ENCODE peak calls at places on chromosomes 4 and X, in four cellular contexts. One of them, this sample, is unnamed. For H3K9me3 and H3K4me1, the result is how much of the 10 kb centered on the place peaks cover.

GRCh38 chrX:45622042-45622423 is 421.4 kb upstream of the DIPK2B start:
- DNase-seq in gastrocnemius medialis: no peak
- DNase-seq in endodermal cell: no peak
- DNase-seq in PC-3: no peak
- DNase-seq in this sample: no peak

GRCh38 chrX:104565791-104566687 is at the start of gene IL1RAPL2:
- DNase-seq in gastrocnemius medialis: no peak
- DNase-seq in endodermal cell: peak
- DNase-seq in PC-3: peak
- DNase-seq in this sample: no peak

GRCh38 chr4:147110473-147110872 is 164.8 kb upstream of the TTC29 start:
- DNase-seq in gastrocnemius medialis: no peak
- DNase-seq in endodermal cell: no peak
- DNase-seq in PC-3: no peak
- DNase-seq in this sample: no peak

GRCh38 chr4:7654550-7655266 is 220.0 kb upstream of the PSAPL1 start:
- DNase-seq in gastrocnemius medialis: no peak
- DNase-seq in endodermal cell: peak
- DNase-seq in PC-3: no peak
- DNase-seq in this sample: no peak

GRCh38 chr4:109699553-109700225 is 3.6 kb downstream of the CASP6 start:
- DNase-seq in gastrocnemius medialis: no peak
- DNase-seq in endodermal cell: no peak
- DNase-seq in PC-3: no peak
- DNase-seq in this sample: no peak

GRCh38 chr4:1693131-1693896 is 9.2 kb upstream of the FAM53A start:
- DNase-seq in gastrocnemius medialis: peak
- DNase-seq in endodermal cell: peak
- DNase-seq in PC-3: peak
- DNase-seq in this sample: no peak

GRCh38 chrX:129931411-129932136 is 25.6 kb downstream of the UTP14A start:
- DNase-seq in gastrocnemius medialis: peak
- DNase-seq in endodermal cell: peak
- DNase-seq in PC-3: peak
- DNase-seq in this sample: peak

GRCh38 chr4:32858971-32859370 is 2138.8 kb downstream of the PCDH7 start:
- DNase-seq in gastrocnemius medialis: no peak
- DNase-seq in endodermal cell: no peak
- DNase-seq in PC-3: peak
- DNase-seq in this sample: no peak

GRCh38 chr4:41602113-41602512 is 64.2 kb downstream of the LIMCH1 start:
- DNase-seq in gastrocnemius medialis: no peak
- DNase-seq in endodermal cell: no peak
- DNase-seq in PC-3: no peak
- DNase-seq in this sample: no peak

GRCh38 chrX:36986231-36986630 is 21.9 kb upstream of the FAM47C start:
- DNase-seq in gastrocnemius medialis: no peak
- DNase-seq in endodermal cell: peak
- DNase-seq in PC-3: no peak
- DNase-seq in this sample: no peak

GRCh38 chr4:166422475-166422874 is 549.4 kb downstream of the TLL1 start:
- DNase-seq in gastrocnemius medialis: no peak
- DNase-seq in endodermal cell: no peak
- DNase-seq in PC-3: peak
- DNase-seq in this sample: no peak

DNA sequence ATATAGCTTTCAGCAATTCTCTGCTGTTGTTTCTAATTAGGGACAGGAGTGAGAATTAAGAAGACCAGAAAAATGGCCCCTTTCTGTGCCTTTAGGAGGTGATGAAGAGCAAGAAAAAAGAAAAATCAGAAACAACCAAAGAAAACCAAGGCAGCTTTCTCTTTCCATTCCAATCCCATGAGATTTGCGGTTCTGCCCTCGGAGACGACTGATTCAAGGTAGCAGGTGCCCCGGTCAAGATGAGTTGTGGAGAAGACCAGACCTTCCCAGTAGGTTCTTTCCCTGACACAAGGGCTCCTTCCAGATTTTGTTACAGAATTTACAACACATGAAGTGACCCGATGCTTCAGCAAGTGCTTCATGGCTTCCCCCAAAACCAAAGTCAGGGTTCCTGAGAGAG is 21.9 kb downstream of the TLR10 start:
- DNase-seq in gastrocnemius medialis: no peak
- DNase-seq in endodermal cell: no peak
- DNase-seq in PC-3: no peak
- DNase-seq in this sample: no peak
- H3K4me3 ChIP-seq in gastrocnemius medialis: no peak
- H3K4me3 ChIP-seq in endodermal cell: no peak
- H3K4me3 ChIP-seq in PC-3: no peak
- H3K4me3 ChIP-seq in this sample: no peak

DNA sequence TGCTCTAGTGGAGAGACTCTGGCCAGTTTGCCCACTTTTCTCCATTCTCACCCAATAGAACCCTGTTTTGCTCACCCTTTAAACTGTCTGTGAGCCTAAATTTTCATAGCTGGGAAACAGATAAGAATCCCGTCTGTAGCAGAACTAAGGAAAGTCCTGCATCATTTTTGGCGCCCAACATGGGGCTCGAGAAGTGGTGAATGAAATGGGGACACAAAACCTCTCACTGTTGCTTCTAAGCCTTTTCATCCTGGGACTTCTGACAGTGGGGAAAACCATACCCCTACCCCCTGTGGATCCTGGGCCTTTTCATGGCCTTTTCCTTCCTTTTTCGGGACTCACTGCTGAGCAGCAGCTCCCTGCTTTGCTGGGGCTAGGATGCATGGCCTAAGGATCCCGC is 189.9 kb downstream of the INPP4B start:
- DNase-seq in gastrocnemius medialis: no peak
- DNase-seq in endodermal cell: peak
- DNase-seq in PC-3: no peak
- DNase-seq in this sample: no peak
- H3K9me3 ChIP-seq in gastrocnemius medialis: under half
- H3K9me3 ChIP-seq in endodermal cell: under half
- H3K9me3 ChIP-seq in PC-3: under half
- H3K9me3 ChIP-seq in this sample: under half

DNA sequence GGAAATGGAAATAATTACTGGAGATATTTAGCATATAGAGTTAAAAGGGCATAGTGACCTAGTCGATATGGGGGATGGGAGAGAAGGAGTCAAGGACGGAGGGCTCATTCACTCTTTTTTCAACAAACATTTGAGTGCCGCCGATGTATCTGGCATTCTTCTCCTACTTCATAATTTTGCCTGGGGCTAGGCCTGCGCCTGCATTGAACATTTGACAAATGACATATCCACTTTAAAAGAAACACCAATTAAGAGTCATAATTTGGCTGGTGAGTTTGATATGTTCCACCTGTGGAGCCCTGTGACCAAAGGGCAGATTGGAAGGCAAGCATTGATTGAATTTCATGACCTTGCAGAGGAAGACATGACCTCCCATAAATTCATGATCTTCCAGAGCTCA is 2.6 kb upstream of the GPC3 start:
- DNase-seq in gastrocnemius medialis: no peak
- DNase-seq in endodermal cell: no peak
- DNase-seq in PC-3: no peak
- DNase-seq in this sample: no peak
- H3K4me1 ChIP-seq in gastrocnemius medialis: under half
- H3K4me1 ChIP-seq in endodermal cell: under half
- H3K4me1 ChIP-seq in PC-3: under half
- H3K4me1 ChIP-seq in this sample: under half

DNA sequence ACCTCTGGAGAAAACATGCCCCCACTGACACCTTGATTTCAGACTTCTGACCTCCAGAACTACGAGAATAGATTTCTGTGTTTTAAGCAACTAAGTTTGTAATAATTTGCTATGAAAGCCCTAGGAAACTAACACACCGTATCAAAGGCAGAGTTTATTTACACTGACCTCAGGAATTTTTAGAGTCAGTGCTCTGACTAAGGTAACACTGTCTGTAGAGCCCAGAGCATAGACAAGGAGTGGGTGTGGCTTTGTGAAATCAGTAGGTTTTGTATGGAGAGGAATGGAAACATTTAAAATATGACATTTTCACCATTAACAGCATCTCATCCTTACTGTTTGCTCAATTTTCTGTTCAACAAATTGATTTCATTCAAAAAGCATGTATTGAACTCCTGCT is 764.4 kb upstream of the PCDH10 start:
- DNase-seq in gastrocnemius medialis: no peak
- DNase-seq in endodermal cell: no peak
- DNase-seq in PC-3: peak
- DNase-seq in this sample: no peak
- H3K4me3 ChIP-seq in gastrocnemius medialis: no peak
- H3K4me3 ChIP-seq in endodermal cell: no peak
- H3K4me3 ChIP-seq in PC-3: no peak
- H3K4me3 ChIP-seq in this sample: no peak

DNA sequence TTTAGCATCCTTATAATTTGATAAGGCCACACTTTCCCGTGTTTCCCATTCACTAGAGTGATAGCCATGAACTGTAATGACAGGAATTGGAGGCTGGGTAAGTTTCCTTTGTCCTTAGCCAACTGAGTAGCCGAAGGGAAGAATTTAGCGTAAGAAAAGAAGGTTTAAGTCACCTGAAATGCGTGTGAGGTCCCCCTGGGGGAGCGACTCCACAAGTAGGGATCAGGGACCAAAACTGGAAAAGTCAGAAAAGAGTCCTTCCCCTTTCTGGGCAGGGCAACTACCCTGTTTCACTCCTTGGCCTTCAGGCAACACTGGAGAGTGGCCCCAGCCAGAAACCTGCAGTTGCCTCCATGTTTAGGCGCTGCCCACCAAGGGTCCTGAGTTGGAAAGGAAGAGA is 81.6 kb upstream of the MED14 start:
- DNase-seq in gastrocnemius medialis: no peak
- DNase-seq in endodermal cell: peak
- DNase-seq in PC-3: no peak
- DNase-seq in this sample: no peak
- H3K9me3 ChIP-seq in gastrocnemius medialis: under half
- H3K9me3 ChIP-seq in endodermal cell: under half
- H3K9me3 ChIP-seq in PC-3: under half
- H3K9me3 ChIP-seq in this sample: under half

DNA sequence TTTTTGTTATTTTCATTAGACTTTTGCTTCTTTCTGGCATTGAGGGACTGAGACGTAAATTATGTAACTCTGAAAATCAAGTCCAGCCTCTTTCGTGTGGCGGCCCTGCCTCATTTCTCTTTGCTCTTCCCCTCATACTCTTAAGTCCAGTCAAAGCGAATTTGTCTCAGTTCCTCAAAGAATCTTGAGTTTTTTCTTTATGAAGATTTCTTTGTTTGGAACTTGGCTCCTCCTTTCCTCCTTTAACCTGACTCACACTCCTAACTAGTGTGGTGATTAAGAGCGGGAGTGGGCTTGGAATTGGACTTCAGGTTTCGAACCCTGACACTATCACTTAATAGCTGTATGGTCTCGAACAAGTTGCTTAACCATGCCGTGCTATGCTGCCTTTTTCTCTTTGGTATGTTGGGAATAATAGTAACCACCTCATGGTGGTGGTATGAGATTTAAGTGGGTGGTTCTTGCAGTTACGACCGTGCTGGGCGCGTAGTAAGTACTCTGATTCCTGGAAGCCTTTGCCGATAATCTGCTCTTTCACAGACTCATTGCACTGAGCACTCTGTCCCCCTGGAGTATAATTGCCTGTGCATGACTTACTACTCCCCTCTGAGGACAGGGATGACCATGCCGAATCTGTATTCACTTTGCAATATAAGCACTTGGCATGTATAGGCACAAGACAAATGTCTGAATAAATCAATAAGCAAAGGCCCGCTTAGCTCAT is 19.1 kb downstream of the FNIP2 start:
- DNase-seq in gastrocnemius medialis: no peak
- DNase-seq in endodermal cell: no peak
- DNase-seq in PC-3: no peak
- DNase-seq in this sample: no peak
- H3K4me1 ChIP-seq in gastrocnemius medialis: half or more
- H3K4me1 ChIP-seq in endodermal cell: under half
- H3K4me1 ChIP-seq in PC-3: under half
- H3K4me1 ChIP-seq in this sample: half or more

GRCh38 chr4:77167866-77168265 is 10.9 kb downstream of the CCNG2 start:
- DNase-seq in gastrocnemius medialis: no peak
- DNase-seq in endodermal cell: no peak
- DNase-seq in PC-3: no peak
- DNase-seq in this sample: no peak

GRCh38 chr4:77167173-77167572 is 10.2 kb downstream of the CCNG2 start:
- DNase-seq in gastrocnemius medialis: no peak
- DNase-seq in endodermal cell: no peak
- DNase-seq in PC-3: no peak
- DNase-seq in this sample: no peak

GRCh38 chr4:77159798-77160197 is 2.8 kb downstream of the CCNG2 start:
- DNase-seq in gastrocnemius medialis: no peak
- DNase-seq in endodermal cell: no peak
- DNase-seq in PC-3: no peak
- DNase-seq in this sample: no peak

GRCh38 chr4:77158487-77158861 is 1.5 kb downstream of the CCNG2 start:
- DNase-seq in gastrocnemius medialis: no peak
- DNase-seq in endodermal cell: no peak
- DNase-seq in PC-3: peak
- DNase-seq in this sample: no peak

GRCh38 chr4:77163636-77164035 is 6.6 kb downstream of the CCNG2 start:
- DNase-seq in gastrocnemius medialis: no peak
- DNase-seq in endodermal cell: no peak
- DNase-seq in PC-3: no peak
- DNase-seq in this sample: no peak
- H3K4me3 ChIP-seq in gastrocnemius medialis: no peak
- H3K4me3 ChIP-seq in endodermal cell: no peak
- H3K4me3 ChIP-seq in PC-3: no peak
- H3K4me3 ChIP-seq in this sample: no peak

GRCh38 chr4:8780596-8781368 is 90.9 kb downstream of the HMX1 start:
- DNase-seq in gastrocnemius medialis: no peak
- DNase-seq in endodermal cell: no peak
- DNase-seq in PC-3: no peak
- DNase-seq in this sample: no peak

GRCh38 chr4:8780086-8780485 is 91.6 kb downstream of the HMX1 start:
- DNase-seq in gastrocnemius medialis: no peak
- DNase-seq in endodermal cell: no peak
- DNase-seq in PC-3: no peak
- DNase-seq in this sample: no peak

GRCh38 chr4:8781641-8782040 is 90.0 kb downstream of the HMX1 start:
- DNase-seq in gastrocnemius medialis: no peak
- DNase-seq in endodermal cell: no peak
- DNase-seq in PC-3: no peak
- DNase-seq in this sample: no peak

GRCh38 chr4:8783736-8784135 is 87.9 kb downstream of the HMX1 start:
- DNase-seq in gastrocnemius medialis: no peak
- DNase-seq in endodermal cell: no peak
- DNase-seq in PC-3: no peak
- DNase-seq in this sample: no peak

DNA sequence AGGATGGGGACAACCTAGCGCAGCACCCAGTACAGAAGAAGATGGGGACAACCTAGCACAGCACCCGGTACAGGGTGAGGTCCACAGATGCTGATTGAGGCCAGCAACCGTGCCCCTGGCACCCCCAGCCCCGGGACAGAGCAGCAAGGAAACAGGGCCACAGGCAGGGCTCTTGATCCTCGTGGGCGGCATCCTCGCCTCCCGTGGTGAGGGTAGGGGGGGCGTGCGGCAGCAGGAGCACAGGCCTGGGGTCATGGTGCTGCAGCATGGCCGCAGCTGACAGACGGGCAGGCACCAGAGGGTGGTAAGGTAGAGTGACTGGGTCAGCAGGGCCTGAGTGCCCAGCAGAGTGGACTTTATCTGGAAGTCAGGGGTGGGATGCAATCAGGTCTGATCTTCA is 89.5 kb downstream of the HMX1 start:
- DNase-seq in gastrocnemius medialis: no peak
- DNase-seq in endodermal cell: no peak
- DNase-seq in PC-3: no peak
- DNase-seq in this sample: no peak
- H3K9me3 ChIP-seq in gastrocnemius medialis: under half
- H3K9me3 ChIP-seq in endodermal cell: under half
- H3K9me3 ChIP-seq in PC-3: under half
- H3K9me3 ChIP-seq in this sample: under half

GRCh38 chrX:55142919-55143310 is 54.1 kb downstream of the PAGE2 start:
- DNase-seq in gastrocnemius medialis: no peak
- DNase-seq in endodermal cell: no peak
- DNase-seq in PC-3: no peak
- DNase-seq in this sample: no peak
- H3K4me1 ChIP-seq in gastrocnemius medialis: under half
- H3K4me1 ChIP-seq in endodermal cell: under half
- H3K4me1 ChIP-seq in PC-3: under half
- H3K4me1 ChIP-seq in this sample: under half